ENCODE peak calls at places on chromosomes 12 and 14, in nine cellular contexts. One of them, this sample, is unnamed.
A peak's percentile ranks its signal among the peaks of the same experiment; 100 is the strongest.

GRCh38 chr12:62767946-62768345 is 167.0 kb downstream of the PPM1H start:
- DNase-seq in T-cell: no peak
- DNase-seq in astrocyte of the cerebellum: no peak
- DNase-seq in CD4-positive, alpha-beta T cell: no peak
- DNase-seq in left cardiac atrium: no peak
- DNase-seq in cardiac muscle cell: no peak
- DNase-seq in fibroblast of the aortic adventitia: no peak
- DNase-seq in iris pigment epithelial cell: no peak
- DNase-seq in epithelial cell of prostate: no peak
- DNase-seq in this sample: no peak

GRCh38 chr12:53159195-53159834 is 21.2 kb upstream of the ZNF740 start:
- DNase-seq in left cardiac atrium: peak; percentile 84
- DNase-seq in epithelial cell of prostate: no peak
- DNase-seq in T-cell: peak; percentile 84
- DNase-seq in fibroblast of the aortic adventitia: peak; percentile 82
- DNase-seq in cardiac muscle cell: peak; percentile 86
- DNase-seq in iris pigment epithelial cell: peak; percentile 66
- DNase-seq in astrocyte of the cerebellum: peak; percentile 53
- DNase-seq in CD4-positive, alpha-beta T cell: peak; percentile 86
- DNase-seq in this sample: peak; percentile 93

GRCh38 chr12:46209914-46210834 is 58.7 kb downstream of the SLC38A1 start:
- DNase-seq in iris pigment epithelial cell: no peak
- DNase-seq in cardiac muscle cell: peak; percentile 58
- DNase-seq in T-cell: peak; percentile 54
- DNase-seq in epithelial cell of prostate: peak; percentile 81
- DNase-seq in left cardiac atrium: peak; percentile 35
- DNase-seq in CD4-positive, alpha-beta T cell: peak; percentile 30
- DNase-seq in astrocyte of the cerebellum: no peak
- DNase-seq in fibroblast of the aortic adventitia: peak; percentile 49
- DNase-seq in this sample: no peak

GRCh38 chr12:46492471-46493351 is 120.1 kb upstream of the SLC38A2 start:
- DNase-seq in iris pigment epithelial cell: peak; percentile 99
- DNase-seq in left cardiac atrium: no peak
- DNase-seq in epithelial cell of prostate: peak; percentile 93
- DNase-seq in T-cell: no peak
- DNase-seq in CD4-positive, alpha-beta T cell: no peak
- DNase-seq in astrocyte of the cerebellum: peak; percentile 59
- DNase-seq in cardiac muscle cell: peak; percentile 88
- DNase-seq in fibroblast of the aortic adventitia: peak; percentile 79
- DNase-seq in this sample: no peak

GRCh38 chr12:10392394-10392930 is 2.6 kb upstream of the KLRK1 start:
- DNase-seq in fibroblast of the aortic adventitia: peak; percentile 96
- DNase-seq in cardiac muscle cell: peak; percentile 99
- DNase-seq in CD4-positive, alpha-beta T cell: no peak
- DNase-seq in left cardiac atrium: peak; percentile 69
- DNase-seq in epithelial cell of prostate: peak; percentile 71
- DNase-seq in T-cell: no peak
- DNase-seq in astrocyte of the cerebellum: peak; percentile 100
- DNase-seq in iris pigment epithelial cell: peak; percentile 99
- DNase-seq in this sample: no peak

GRCh38 chr12:104828015-104828414 is 130.1 kb downstream of the SLC41A2 start:
- DNase-seq in iris pigment epithelial cell: no peak
- DNase-seq in CD4-positive, alpha-beta T cell: no peak
- DNase-seq in cardiac muscle cell: no peak
- DNase-seq in left cardiac atrium: no peak
- DNase-seq in astrocyte of the cerebellum: no peak
- DNase-seq in fibroblast of the aortic adventitia: no peak
- DNase-seq in epithelial cell of prostate: no peak
- DNase-seq in T-cell: no peak
- DNase-seq in this sample: no peak

GRCh38 chr12:118429703-118430383 is 53.5 kb downstream of the SUDS3 start:
- DNase-seq in astrocyte of the cerebellum: no peak
- DNase-seq in cardiac muscle cell: no peak
- DNase-seq in left cardiac atrium: no peak
- DNase-seq in iris pigment epithelial cell: no peak
- DNase-seq in CD4-positive, alpha-beta T cell: no peak
- DNase-seq in fibroblast of the aortic adventitia: no peak
- DNase-seq in epithelial cell of prostate: no peak
- DNase-seq in T-cell: no peak
- DNase-seq in this sample: no peak

GRCh38 chr14:97408937-97409860 is 612.0 kb downstream of the VRK1 start:
- DNase-seq in T-cell: no peak
- DNase-seq in astrocyte of the cerebellum: no peak
- DNase-seq in fibroblast of the aortic adventitia: no peak
- DNase-seq in cardiac muscle cell: no peak
- DNase-seq in epithelial cell of prostate: no peak
- DNase-seq in CD4-positive, alpha-beta T cell: no peak
- DNase-seq in iris pigment epithelial cell: no peak
- DNase-seq in left cardiac atrium: no peak
- DNase-seq in this sample: no peak

GRCh38 chr12:43832506-43833168 is 3.2 kb upstream of the TMEM117 start:
- DNase-seq in epithelial cell of prostate: no peak
- DNase-seq in CD4-positive, alpha-beta T cell: no peak
- DNase-seq in cardiac muscle cell: no peak
- DNase-seq in left cardiac atrium: no peak
- DNase-seq in T-cell: no peak
- DNase-seq in iris pigment epithelial cell: no peak
- DNase-seq in fibroblast of the aortic adventitia: no peak
- DNase-seq in astrocyte of the cerebellum: no peak
- DNase-seq in this sample: no peak

GRCh38 chr14:65211341-65211987 is 109.1 kb upstream of the MAX start:
- DNase-seq in astrocyte of the cerebellum: peak; percentile 50
- DNase-seq in epithelial cell of prostate: no peak
- DNase-seq in iris pigment epithelial cell: peak; percentile 83
- DNase-seq in fibroblast of the aortic adventitia: peak; percentile 83
- DNase-seq in CD4-positive, alpha-beta T cell: no peak
- DNase-seq in T-cell: no peak
- DNase-seq in cardiac muscle cell: peak; percentile 78
- DNase-seq in left cardiac atrium: no peak
- DNase-seq in this sample: no peak

GRCh38 chr12:89126712-89127111 is 225.6 kb downstream of the DUSP6 start:
- DNase-seq in left cardiac atrium: no peak
- DNase-seq in fibroblast of the aortic adventitia: peak; percentile 50
- DNase-seq in astrocyte of the cerebellum: no peak
- DNase-seq in epithelial cell of prostate: no peak
- DNase-seq in CD4-positive, alpha-beta T cell: no peak
- DNase-seq in cardiac muscle cell: peak; percentile 70
- DNase-seq in T-cell: no peak
- DNase-seq in iris pigment epithelial cell: peak; percentile 78
- DNase-seq in this sample: no peak

GRCh38 chr12:127240249-127240929 is 1026.6 kb upstream of the TMEM132C start:
- DNase-seq in fibroblast of the aortic adventitia: no peak
- DNase-seq in T-cell: no peak
- DNase-seq in left cardiac atrium: no peak
- DNase-seq in iris pigment epithelial cell: no peak
- DNase-seq in astrocyte of the cerebellum: no peak
- DNase-seq in epithelial cell of prostate: no peak
- DNase-seq in CD4-positive, alpha-beta T cell: no peak
- DNase-seq in cardiac muscle cell: no peak
- DNase-seq in this sample: no peak

GRCh38 chr14:36428350-36428749 is 91.7 kb downstream of the NKX2-1 start:
- DNase-seq in cardiac muscle cell: no peak
- DNase-seq in T-cell: no peak
- DNase-seq in fibroblast of the aortic adventitia: no peak
- DNase-seq in epithelial cell of prostate: no peak
- DNase-seq in left cardiac atrium: no peak
- DNase-seq in CD4-positive, alpha-beta T cell: no peak
- DNase-seq in astrocyte of the cerebellum: no peak
- DNase-seq in iris pigment epithelial cell: no peak
- DNase-seq in this sample: no peak

GRCh38 chr14:74684444-74684843 is 28.4 kb downstream of the AREL1 start:
- DNase-seq in left cardiac atrium: no peak
- DNase-seq in fibroblast of the aortic adventitia: no peak
- DNase-seq in iris pigment epithelial cell: no peak
- DNase-seq in T-cell: peak; percentile 2
- DNase-seq in astrocyte of the cerebellum: no peak
- DNase-seq in epithelial cell of prostate: no peak
- DNase-seq in cardiac muscle cell: no peak
- DNase-seq in CD4-positive, alpha-beta T cell: no peak
- DNase-seq in this sample: no peak

GRCh38 chr12:4603946-4604345 is 41.9 kb downstream of the DYRK4 start:
- DNase-seq in CD4-positive, alpha-beta T cell: no peak
- DNase-seq in fibroblast of the aortic adventitia: no peak
- DNase-seq in epithelial cell of prostate: no peak
- DNase-seq in T-cell: no peak
- DNase-seq in astrocyte of the cerebellum: no peak
- DNase-seq in iris pigment epithelial cell: no peak
- DNase-seq in left cardiac atrium: no peak
- DNase-seq in cardiac muscle cell: no peak
- DNase-seq in this sample: no peak

GRCh38 chr14:65287264-65288131 is 125.0 kb upstream of the FUT8 start:
- DNase-seq in left cardiac atrium: no peak
- DNase-seq in CD4-positive, alpha-beta T cell: peak; percentile 27
- DNase-seq in epithelial cell of prostate: no peak
- DNase-seq in iris pigment epithelial cell: no peak
- DNase-seq in astrocyte of the cerebellum: no peak
- DNase-seq in fibroblast of the aortic adventitia: no peak
- DNase-seq in T-cell: peak; percentile 30
- DNase-seq in cardiac muscle cell: no peak
- DNase-seq in this sample: no peak

This sample was measured in testis.